ENCODE peak calls at places on chromosomes 12 and 14, in five cellular contexts. V is fibroblast of mammary gland; Y is CD8-positive, alpha-beta T cell; F is AG04449; Q is IMR-90. J is an unnamed sample.

GRCh38 chr14:93941293-93941910 is 14.3 kb downstream of the FAM181A start:
- DNase-seq in V (peak; percentile 21), Y (no peak), F (no peak), Q (peak; percentile 90), J (no peak)

GRCh38 chr12:97984456-97984855 is 521.9 kb downstream of the RMST start:
- DNase-seq in V (no peak), Y (no peak), F (no peak), Q (no peak), J (no peak)

GRCh38 chr12:122651520-122652224 is 51.5 kb downstream of the HCAR2 start:
- DNase-seq in V (no peak), Y (no peak), F (no peak), Q (no peak), J (no peak)

GRCh38 chr12:100384549-100384916 is 27.7 kb downstream of the SLC17A8 start:
- DNase-seq in V (no peak), Y (no peak), F (no peak), Q (no peak), J (no peak)

GRCh38 chr12:94618995-94619695 is 31.2 kb downstream of the TMCC3 start:
- DNase-seq in V (peak; percentile 98), Y (no peak), F (peak; percentile 34), Q (peak; percentile 93), J (no peak)

GRCh38 chr12:40208707-40209106 is 16.1 kb upstream of the LRRK2 start:
- DNase-seq in V (no peak), Y (no peak), F (no peak), Q (no peak), J (no peak)

GRCh38 chr12:118310320-118310719 is 62.4 kb downstream of the TAOK3 start:
- DNase-seq in V (no peak), Y (no peak), F (no peak), Q (no peak), J (no peak)

GRCh38 chr14:40842816-40843215 is 763.9 kb upstream of the LRFN5 start:
- DNase-seq in V (no peak), Y (no peak), F (no peak), Q (no peak), J (no peak)

GRCh38 chr12:54337280-54337842 is 12.4 kb downstream of the COPZ1 start:
- DNase-seq in V (no peak), Y (no peak), F (no peak), Q (no peak), J (no peak)

GRCh38 chr14:77046706-77047105 is 18.2 kb upstream of the IRF2BPL start:
- DNase-seq in V (no peak), Y (no peak), F (no peak), Q (no peak), J (no peak)

GRCh38 chr14:77043177-77043983 is 14.9 kb upstream of the IRF2BPL start:
- DNase-seq in V (peak; percentile 95), Y (no peak), F (no peak), Q (peak; percentile 91), J (peak; percentile 75)

GRCh38 chr14:77045570-77045890 is 17.0 kb upstream of the IRF2BPL start:
- DNase-seq in V (no peak), Y (no peak), F (no peak), Q (no peak), J (no peak)

GRCh38 chr14:77043984-77044485 is 15.5 kb upstream of the IRF2BPL start:
- DNase-seq in V (no peak), Y (no peak), F (no peak), Q (no peak), J (no peak)

GRCh38 chr14:77044776-77045569 is 16.5 kb upstream of the IRF2BPL start:
- DNase-seq in V (peak; percentile 90), Y (no peak), F (no peak), Q (no peak), J (no peak)
- H3K4me3 ChIP-seq in V (no peak overlapping the region), Y (no peak overlapping the region), F (no peak overlapping the region), Q (no peak overlapping the region), J (no peak overlapping the region)

DNA sequence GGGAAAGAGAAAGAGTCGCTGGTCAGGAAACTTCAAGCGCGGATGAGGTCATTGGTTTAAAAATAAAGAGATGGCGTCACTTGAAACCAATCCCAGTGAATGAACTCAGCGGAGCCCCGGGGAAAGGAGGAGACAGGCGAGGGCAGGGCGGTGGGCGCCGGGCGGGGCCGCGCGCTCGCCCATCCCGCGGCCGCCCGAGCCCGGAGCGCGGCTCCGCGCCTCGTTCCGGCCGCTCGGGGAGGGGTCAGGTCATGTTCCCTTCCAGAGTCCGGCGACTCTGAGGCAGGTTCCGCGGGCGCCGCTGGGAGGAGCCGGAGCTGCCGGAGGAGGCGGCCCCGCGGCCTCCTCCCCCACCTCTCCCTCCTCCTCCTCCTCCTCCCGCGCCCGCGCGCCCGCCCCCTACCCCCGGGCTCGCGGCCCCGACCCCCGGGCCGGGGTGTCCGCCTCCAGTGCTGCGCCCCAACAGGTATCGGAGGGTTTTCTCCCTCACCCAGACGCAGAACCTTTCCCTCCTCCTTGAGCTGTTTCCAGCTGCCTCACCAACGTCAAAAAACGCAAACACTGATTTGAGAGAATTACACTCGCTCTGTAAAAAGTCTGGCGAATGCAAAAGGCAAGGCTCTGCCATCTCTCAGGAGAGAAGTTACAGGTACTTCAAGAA is at the start of gene DUSP16:
- DNase-seq in V (peak; percentile 93), Y (peak; percentile 50), F (peak; percentile 66), Q (peak; percentile 95), J (peak; percentile 93)
- TF ChIP-seq CTCF in V (no peak), Y (no peak), F (peak; percentile 22), Q (peak; percentile 14), J (peak; percentile 40)

GRCh38 chr12:47772094-47772660 is 861 bp upstream of the SLC48A1 start:
- DNase-seq in V (no peak), Y (no peak), F (no peak), Q (no peak), J (no peak)
- H3K4me3 ChIP-seq in V (no peak overlapping the region), Y (no peak overlapping the region), F (no peak overlapping the region), Q (no peak overlapping the region), J (no peak overlapping the region)

GRCh38 chr14:52960627-52961026 is 9.8 kb upstream of the FERMT2 start:
- DNase-seq in V (no peak), Y (no peak), F (no peak), Q (no peak), J (peak; percentile 17)

GRCh38 chr14:52961060-52961639 is 10.3 kb upstream of the FERMT2 start:
- DNase-seq in V (peak; percentile 79), Y (no peak), F (no peak), Q (peak; percentile 68), J (peak; percentile 65)
- TF ChIP-seq CTCF in V (peak; percentile 80), Y (peak; percentile 54), F (peak; percentile 48), Q (peak; percentile 72), J (peak; percentile 71)

GRCh38 chr14:105525326-105525725 is 1.1 kb upstream of the TMEM121 start:
- DNase-seq in V (no peak), Y (no peak), F (no peak), Q (no peak), J (no peak)
- H3K4me3 ChIP-seq in V (no peak overlapping the region), Y (no peak overlapping the region), F (no peak overlapping the region), Q (no peak overlapping the region), J (no peak overlapping the region)

GRCh38 chr12:44708218-44708617 is 167.9 kb downstream of the NELL2 start:
- DNase-seq in V (no peak), Y (no peak), F (no peak), Q (no peak), J (no peak)
- TF ChIP-seq CTCF in V (no peak), Y (no peak), F (no peak), Q (no peak), J (no peak)

GRCh38 chr14:105492051-105492965 is 1.3 kb downstream of the TEDC1 start:
- DNase-seq in V (no peak), Y (no peak), F (no peak), Q (no peak), J (peak; percentile 36)
- H3K4me3 ChIP-seq in V (peak overlapping the region; percentile 61), Y (no peak overlapping the region), F (peak overlapping the region; percentile 67), Q (no peak overlapping the region), J (peak overlapping the region; percentile 66)

GRCh38 chr12:21659383-21659782 is 1.7 kb upstream of the LDHB start:
- DNase-seq in V (no peak), Y (no peak), F (no peak), Q (no peak), J (no peak)
- TF ChIP-seq CTCF in V (peak; percentile 8), Y (peak; percentile 47), F (no peak), Q (no peak), J (no peak)

DNA sequence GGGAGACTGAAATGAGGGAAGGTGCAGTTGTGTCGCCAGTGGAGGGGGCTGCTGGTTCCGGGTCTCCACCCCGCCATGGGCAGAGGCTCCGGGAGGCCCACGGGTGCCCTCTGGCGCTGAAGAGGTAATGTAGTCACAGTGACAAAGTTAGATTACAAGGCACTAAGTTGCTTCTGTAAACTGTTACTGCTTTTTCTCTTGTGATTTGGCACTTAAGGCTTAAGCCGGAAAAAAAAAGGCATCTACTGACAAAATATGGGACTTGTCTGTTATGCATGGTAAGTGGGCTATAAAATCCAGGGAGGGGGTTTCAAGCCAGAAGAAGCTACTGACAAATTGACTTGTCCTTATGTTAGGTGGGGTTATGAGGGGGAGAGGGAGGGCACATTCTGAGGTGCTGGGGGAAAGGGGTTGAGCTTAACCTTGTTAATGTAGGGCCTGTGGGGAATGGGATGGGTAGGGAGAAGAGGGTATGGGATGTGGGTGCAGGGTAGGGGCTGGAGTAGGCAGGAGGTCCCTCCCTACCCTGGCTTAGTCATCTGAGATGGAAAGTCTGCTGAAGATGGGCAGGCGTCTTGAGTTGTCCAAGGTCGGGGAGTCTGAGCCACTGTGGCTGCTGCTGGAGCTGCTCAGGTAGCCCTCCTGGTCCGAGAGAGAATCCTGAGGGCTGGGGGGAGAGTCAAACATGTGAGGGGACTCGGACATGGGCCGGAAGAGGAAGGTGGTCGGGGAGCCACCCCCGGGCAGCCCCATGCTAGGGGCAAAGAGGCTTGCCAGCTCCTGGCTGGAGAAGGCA is 3.7 kb downstream of the ZFP36L1 start:
- DNase-seq in V (peak; percentile 70), Y (peak; percentile 77), F (no peak), Q (peak; percentile 74), J (peak; percentile 85)
- H3K4me3 ChIP-seq in V (peak overlapping the region; percentile 87), Y (peak overlapping the region; percentile 94), F (peak overlapping the region; percentile 99), Q (peak overlapping the region; percentile 97), J (peak overlapping the region; percentile 85)

GRCh38 chr12:77914089-77914488 is 83.4 kb downstream of the NAV3 start:
- DNase-seq in V (peak; percentile 16), Y (no peak), F (no peak), Q (no peak), J (no peak)
- TF ChIP-seq CTCF in V (no peak), Y (no peak), F (no peak), Q (no peak), J (no peak)

J was measured in heart right ventricle.